ENCODE peak calls at places on chromosomes 3 and 15, in five cellular contexts. P is D721Med, X is astrocyte of the spinal cord, M is hepatocyte, S is fibroblast of lung. B is an unnamed sample.

GRCh38 chr3:57691411-57692133 is 1.3 kb downstream of the DENND6A start:
- DNase-seq in S (no peak), M (no peak), X (peak), P (no peak), B (peak)

GRCh38 chr15:40782609-40783227 is 12.9 kb downstream of the C15orf62 start:
- DNase-seq in M (peak), X (no peak), S (peak), P (no peak), B (peak)

GRCh38 chr15:29568840-29569532 is 253.3 kb downstream of the TJP1 start:
- DNase-seq in M (peak), X (no peak), S (peak), P (no peak), B (peak)

GRCh38 chr15:38251726-38252480 is 733 bp upstream of the SPRED1 start:
- DNase-seq in M (peak), P (no peak), X (peak), S (peak), B (peak)

GRCh38 chr15:80974914-80975313 is 14.7 kb downstream of the MESD start:
- DNase-seq in S (no peak), P (no peak), X (no peak), M (no peak), B (no peak)

GRCh38 chr15:74332611-74333010 is 34.8 kb downstream of the CYP11A1 start:
- DNase-seq in P (no peak), X (no peak), S (no peak), M (no peak), B (no peak)

GRCh38 chr15:36284911-36285310 is 294.5 kb upstream of the CDIN1 start:
- DNase-seq in P (no peak), M (no peak), S (no peak), X (no peak), B (no peak)

GRCh38 chr15:37101634-37102314 is 1.4 kb upstream of the MEIS2 start:
- DNase-seq in P (no peak), S (peak), X (peak), M (peak), B (peak)

GRCh38 chr3:197499427-197499826 is 56.3 kb downstream of the BDH1 start:
- DNase-seq in P (no peak), S (peak), X (peak), M (no peak), B (peak)

GRCh38 chr15:84929795-84930371 is 45.4 kb downstream of the SLC28A1 start:
- DNase-seq in P (no peak), M (peak), X (peak), S (peak), B (no peak)

GRCh38 chr3:57852896-57853295 is 96.8 kb downstream of the SLMAP start:
- DNase-seq in P (no peak), S (peak), X (peak), M (peak), B (no peak)

GRCh38 chr3:134364061-134364935 is 9.9 kb downstream of the AMOTL2 start:
- DNase-seq in S (peak), M (peak), P (peak), X (peak), B (peak)

GRCh38 chr3:128598884-128599664 is 51.5 kb downstream of the RPN1 start:
- DNase-seq in M (no peak), S (no peak), P (no peak), X (no peak), B (no peak)

GRCh38 chr3:52534281-52535183 is 875 bp upstream of the NT5DC2 start:
- DNase-seq in P (peak), X (peak), M (peak), S (peak), B (no peak)

GRCh38 chr15:65054333-65055200 is 9.4 kb downstream of the SLC51B start:
- DNase-seq in M (peak), X (peak), P (peak), S (peak), B (peak)

GRCh38 chr15:45307230-45307924 is 55.3 kb downstream of the SLC28A2 start:
- DNase-seq in X (peak), P (no peak), M (peak), S (peak), B (peak)

GRCh38 chr3:74520895-74521294 is 93.6 kb downstream of the CNTN3 start:
- DNase-seq in P (no peak), M (no peak), X (no peak), S (no peak), B (no peak)

GRCh38 chr3:27713435-27713880 is 8.7 kb downstream of the EOMES start:
- DNase-seq in P (no peak), M (no peak), S (no peak), X (no peak), B (no peak)

GRCh38 chr3:196280689-196281463 is 6.7 kb downstream of the PCYT1A start:
- DNase-seq in P (no peak), X (no peak), M (peak), S (peak), B (peak)

GRCh38 chr3:45616158-45616557 is 21.6 kb downstream of the LIMD1 start:
- DNase-seq in X (no peak), M (no peak), S (no peak), P (no peak), B (no peak)

GRCh38 chr3:42129014-42129953 is 38.1 kb downstream of the TRAK1 start:
- DNase-seq in M (peak), P (no peak), S (peak), X (peak), B (peak)

GRCh38 chr3:12979151-12979946 is 93.9 kb downstream of the IQSEC1 start:
- DNase-seq in S (no peak), P (no peak), X (no peak), M (no peak), B (no peak)

GRCh38 chr3:162141232-162141631 is 644.6 kb downstream of the OTOL1 start:
- DNase-seq in P (no peak), X (peak), M (no peak), S (peak), B (no peak)

GRCh38 chr3:107971181-107971580 is 119.7 kb downstream of the CD47 start:
- DNase-seq in S (no peak), P (no peak), X (no peak), M (no peak), B (no peak)

GRCh38 chr3:45890405-45890804 is 4.1 kb downstream of the CCR9 start:
- DNase-seq in P (no peak), X (no peak), M (peak), S (no peak), B (no peak)

GRCh38 chr3:196603683-196604082 is 35.2 kb downstream of the FBXO45 start:
- DNase-seq in S (no peak), P (no peak), X (no peak), M (no peak), B (no peak)

GRCh38 chr15:73809728-73810501 is 56.8 kb upstream of the INSYN1 start:
- DNase-seq in P (no peak), X (no peak), S (peak), M (no peak), B (no peak)

GRCh38 chr3:183356920-183357319 is 71.5 kb downstream of the MCF2L2 start:
- DNase-seq in P (no peak), X (no peak), M (no peak), S (no peak), B (no peak)

GRCh38 chr3:47370887-47371697 is 9.7 kb upstream of the PTPN23 start:
- DNase-seq in X (no peak), M (peak), S (no peak), P (no peak), B (peak)

GRCh38 chr3:99693636-99694035 is 55.2 kb downstream of the COL8A1 start:
- DNase-seq in M (no peak), S (no peak), P (no peak), X (no peak), B (no peak)

GRCh38 chr3:38036906-38037305 is 2.1 kb upstream of the DLEC1 start:
- DNase-seq in P (no peak), X (no peak), M (no peak), S (no peak), B (no peak)
- TF ChIP-seq CTCF in P (no peak), X (no peak), M (no peak), S (no peak), B (no peak)

DNA sequence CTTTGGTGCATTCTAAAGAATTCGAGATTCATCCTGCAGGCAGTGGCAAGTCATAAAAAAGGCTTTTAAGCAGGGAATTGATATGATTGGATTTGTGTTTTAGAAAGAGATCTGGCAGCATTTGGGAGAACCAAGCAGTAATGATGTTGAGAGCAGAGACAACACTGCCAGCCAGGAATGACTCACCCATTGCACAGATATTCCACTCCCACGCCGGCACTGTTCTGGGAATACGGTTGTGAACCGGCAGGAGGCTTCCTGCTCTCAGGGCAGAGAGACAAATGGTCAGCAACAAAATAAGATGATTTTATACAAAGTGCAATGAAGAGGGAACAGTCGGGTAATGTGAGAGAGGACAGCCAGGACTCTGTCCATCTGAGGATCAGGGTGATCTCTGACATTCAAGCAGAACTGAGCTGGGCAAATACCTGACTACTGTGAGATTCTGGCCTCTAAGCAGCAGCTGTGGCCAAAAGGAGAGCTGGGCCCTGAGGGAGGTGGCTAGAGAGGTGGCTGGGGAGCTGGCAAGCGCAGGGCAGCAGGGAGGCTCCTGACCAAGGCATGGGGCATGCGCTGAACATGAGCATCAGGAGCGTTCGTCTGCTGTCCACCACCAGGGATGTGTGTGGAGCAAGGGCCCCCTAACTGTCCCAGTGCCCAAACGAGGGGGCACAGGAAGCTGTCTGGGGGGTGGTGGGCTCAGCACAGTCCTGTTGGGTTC is 56.1 kb upstream of the PLXNA1 start:
- DNase-seq in X (peak), P (no peak), M (peak), S (peak), B (no peak)
- TF ChIP-seq CTCF in X (peak), P (no peak), M (no peak), S (peak), B (no peak)

DNA sequence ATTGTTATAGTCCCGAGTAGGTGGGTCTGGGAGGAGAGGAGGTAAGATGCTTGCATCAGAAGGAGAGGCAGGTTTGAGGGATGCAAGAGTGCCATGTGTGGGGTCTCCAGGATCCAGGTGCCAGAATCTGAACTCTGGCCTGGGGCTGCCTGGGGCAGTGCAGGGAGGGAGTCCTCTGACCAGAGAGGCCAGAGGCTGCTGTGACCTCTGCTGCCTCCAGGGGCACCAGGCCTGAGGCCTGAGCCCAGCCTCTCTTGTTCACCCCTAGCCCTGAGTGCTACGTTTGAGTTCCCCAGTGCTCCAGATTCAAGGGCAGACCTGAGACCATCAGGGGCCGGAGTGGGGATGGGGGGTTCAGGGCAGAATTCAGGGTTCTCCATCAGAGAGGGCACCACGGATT is 7.4 kb downstream of the SLC38A3 start:
- DNase-seq in X (no peak), P (no peak), S (no peak), M (no peak), B (no peak)
- TF ChIP-seq CTCF in X (no peak), P (no peak), S (no peak), M (no peak), B (peak)

GRCh38 chr3:50626406-50626805 is 9.5 kb downstream of the MAPKAPK3 start:
- DNase-seq in S (no peak), P (no peak), M (no peak), X (no peak), B (no peak)

GRCh38 chr3:50625131-50625878 is 8.4 kb downstream of the MAPKAPK3 start:
- DNase-seq in M (no peak), P (peak), S (no peak), X (no peak), B (no peak)

GRCh38 chr3:50628601-50629000 is 11.7 kb downstream of the MAPKAPK3 start:
- DNase-seq in P (no peak), M (no peak), S (no peak), X (no peak), B (no peak)

GRCh38 chr3:50625879-50626182 is 8.9 kb downstream of the MAPKAPK3 start:
- DNase-seq in M (no peak), P (no peak), S (no peak), X (no peak), B (no peak)

DNA sequence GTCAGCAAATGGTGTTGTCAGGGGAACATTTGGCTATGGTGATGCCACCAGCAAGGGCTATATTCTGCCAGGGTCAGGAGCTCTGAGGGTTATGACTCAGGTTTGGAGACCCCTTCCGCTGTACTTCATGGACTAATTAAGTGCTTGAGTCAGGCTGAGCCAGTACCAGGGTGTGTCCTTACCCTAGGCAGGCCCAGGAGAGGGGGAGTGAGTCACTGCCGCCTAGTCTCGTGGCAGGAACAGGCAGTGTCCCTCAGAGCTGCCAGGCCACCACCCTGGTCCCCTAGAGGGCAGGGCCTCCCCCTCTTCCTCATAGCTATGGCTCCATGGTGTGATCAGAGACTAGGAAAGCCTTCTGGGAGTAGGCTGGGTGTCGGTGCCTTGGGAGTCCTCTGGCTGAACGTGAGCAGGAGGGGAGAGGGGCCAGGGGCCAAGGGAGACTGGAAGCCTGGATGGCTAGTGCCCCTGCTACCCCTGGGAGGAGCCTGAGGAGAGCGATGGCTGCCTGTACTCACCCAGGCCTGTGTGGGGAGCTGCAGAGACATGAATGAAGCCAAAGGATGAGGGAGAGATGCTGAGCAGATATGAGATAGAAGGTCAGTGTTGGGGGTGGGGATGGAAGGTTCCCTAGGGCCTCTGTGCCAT is 10.6 kb downstream of the MAPKAPK3 start:
- DNase-seq in S (peak), P (no peak), X (peak), M (no peak), B (no peak)
- TF ChIP-seq CTCF in S (peak), P (no peak), X (peak), M (no peak), B (peak)

B was measured in GM12865.